ENCODE peak calls at places on chromosomes 1 and 21, in four cellular contexts. R is GM20000, X is HFF-Myc, J is PC-9. A is an unnamed sample.

GRCh38 chr1:210233495-210234253 is 1.1 kb downstream of the SERTAD4 start:
- DNase-seq in X (no peak), R (no peak), J (peak; percentile 75), A (peak; percentile 81)

GRCh38 chr1:233561708-233562426 is 52.0 kb upstream of the KCNK1 start:
- DNase-seq in R (no peak), J (no peak), X (no peak), A (no peak)

GRCh38 chr1:246214708-246215504 is 292.2 kb downstream of the SMYD3 start:
- DNase-seq in R (peak; percentile 63), J (no peak), X (peak; percentile 53), A (peak; percentile 61)

GRCh38 chr1:23909412-23909811 is 3.8 kb downstream of the CNR2 start:
- DNase-seq in X (no peak), J (no peak), R (peak; percentile 42), A (no peak)

GRCh38 chr1:156705918-156706646 is 699 bp upstream of the CRABP2 start:
- DNase-seq in X (no peak), R (peak; percentile 82), J (no peak), A (peak; percentile 35)

GRCh38 chr1:186806477-186806876 is 22.3 kb upstream of the PLA2G4A start:
- DNase-seq in J (no peak), R (peak; percentile 11), X (peak; percentile 19), A (no peak)

GRCh38 chr1:30407030-30407861 is 316.1 kb downstream of the MATN1 start:
- DNase-seq in R (no peak), J (no peak), X (no peak), A (no peak)

GRCh38 chr1:235018720-235019444 is 109.8 kb downstream of the TOMM20 start:
- DNase-seq in J (no peak), X (no peak), R (no peak), A (no peak)

GRCh38 chr1:8926707-8927694 is 18.7 kb upstream of the CA6 start:
- DNase-seq in R (no peak), J (no peak), X (no peak), A (no peak)

GRCh38 chr1:100721502-100722205 is 2.1 kb downstream of the VCAM1 start:
- DNase-seq in X (peak; percentile 92), J (peak; percentile 37), R (no peak), A (no peak)

GRCh38 chr1:12249181-12249580 is 19.4 kb downstream of the VPS13D start:
- DNase-seq in J (no peak), X (no peak), R (no peak), A (no peak)

GRCh38 chr1:184685116-184685515 is 69.5 kb downstream of the EDEM3 start:
- DNase-seq in R (no peak), X (no peak), J (no peak), A (no peak)

GRCh38 chr1:185453496-185454192 is 136.6 kb upstream of the IVNS1ABP start:
- DNase-seq in J (no peak), X (no peak), R (no peak), A (no peak)

GRCh38 chr1:185155600-185156320 is 993 bp downstream of the TRMT1L start:
- DNase-seq in J (no peak), X (no peak), R (peak; percentile 23), A (peak; percentile 14)

GRCh38 chr1:105872761-105873286 is 1183.7 kb upstream of the PRMT6 start:
- DNase-seq in J (no peak), R (no peak), X (no peak), A (no peak)

GRCh38 chr1:159653201-159653600 is 61.2 kb downstream of the CRP start:
- DNase-seq in R (no peak), J (no peak), X (no peak), A (no peak)

GRCh38 chr1:197521118-197521739 is 253.2 kb downstream of the CRB1 start:
- DNase-seq in J (no peak), X (peak; percentile 6), R (peak; percentile 38), A (peak; percentile 9)

GRCh38 chr1:63799324-63799723 is 25.5 kb downstream of the ROR1 start:
- DNase-seq in J (no peak), R (no peak), X (peak; percentile 37), A (no peak)

GRCh38 chr21:46121286-46122221 is 23.6 kb downstream of the COL6A2 start:
- DNase-seq in J (no peak), R (no peak), X (no peak), A (no peak)

GRCh38 chr21:45590246-45590725 is 48.0 kb upstream of the SLC19A1 start:
- DNase-seq in J (no peak), R (peak; percentile 97), X (no peak), A (no peak)

GRCh38 chr1:94160811-94161210 is 39.9 kb upstream of the ABCA4 start:
- DNase-seq in J (peak; percentile 61), X (peak; percentile 40), R (no peak), A (peak; percentile 50)

GRCh38 chr1:207027921-207028320 is 4.6 kb downstream of the C1orf116 start:
- DNase-seq in X (no peak), R (no peak), J (no peak), A (no peak)

GRCh38 chr1:226706664-226707063 is 32.4 kb downstream of the ITPKB start:
- DNase-seq in X (no peak), R (no peak), J (no peak), A (no peak)

GRCh38 chr1:221166162-221166500 is 286.9 kb downstream of the HLX start:
- DNase-seq in J (no peak), R (no peak), X (no peak), A (no peak)

GRCh38 chr1:151739590-151740355 is 18.5 kb downstream of the RIIAD1 start:
- DNase-seq in R (no peak), X (no peak), J (peak; percentile 78), A (no peak)

GRCh38 chr1:9639190-9639589 is 12.3 kb upstream of the PIK3CD start:
- DNase-seq in X (no peak), J (no peak), R (no peak), A (no peak)

GRCh38 chr21:45724345-45724961 is 80.9 kb downstream of the PCBP3 start:
- DNase-seq in X (no peak), R (no peak), J (no peak), A (peak; percentile 64)

GRCh38 chr21:19874521-19874920 is 1123.7 kb upstream of the NCAM2 start:
- DNase-seq in R (no peak), J (no peak), X (no peak), A (no peak)

GRCh38 chr1:180241716-180242544 is 11.9 kb downstream of the LHX4 start:
- DNase-seq in J (no peak), R (no peak), X (no peak), A (no peak)

GRCh38 chr1:1032428-1032827 is 12.5 kb downstream of the AGRN start:
- DNase-seq in J (no peak), R (no peak), X (no peak), A (no peak)

GRCh38 chr1:29043270-29043971 is 80.3 kb downstream of the TMEM200B start:
- DNase-seq in X (no peak), J (no peak), R (no peak), A (no peak)

GRCh38 chr1:93575586-93576271 is 105.9 kb downstream of the BCAR3 start:
- DNase-seq in R (no peak), J (no peak), X (peak; percentile 80), A (no peak)

GRCh38 chr1:107141491-107142369 is 891 bp downstream of the NTNG1 start:
- DNase-seq in R (peak; percentile 48), X (peak; percentile 7), J (peak; percentile 43), A (no peak)

GRCh38 chr1:7407980-7408770 is 362.9 kb upstream of the VAMP3 start:
- DNase-seq in X (no peak), J (no peak), R (no peak), A (no peak)

GRCh38 chr1:11693917-11694316 is 2.4 kb downstream of the DRAXIN start:
- DNase-seq in X (no peak), R (no peak), J (no peak), A (no peak)

GRCh38 chr1:35692310-35692709 is 26.4 kb downstream of the C1orf216 start:
- DNase-seq in R (no peak), J (no peak), X (no peak), A (no peak)

GRCh38 chr1:201850053-201850397 is 21.1 kb downstream of the IPO9 start:
- DNase-seq in R (no peak), J (peak; percentile 84), X (no peak), A (no peak)

GRCh38 chr1:5455056-5455455 is 537.2 kb downstream of the NPHP4 start:
- DNase-seq in X (no peak), J (no peak), R (no peak), A (no peak)

GRCh38 chr1:150065184-150065871 is 2.2 kb upstream of the VPS45 start:
- DNase-seq in R (no peak), X (no peak), J (no peak), A (no peak)

A was measured in Ammon's horn.